ENCODE peak calls at places on chromosomes 5 and 9, in seven cellular contexts. One of them, this sample, is unnamed.

GRCh38 chr9:129398901-129399300 is 220.8 kb upstream of the IER5L start:
- DNase-seq in AG09309: no peak
- DNase-seq in WERI-Rb-1: no peak
- DNase-seq in activated CD8-positive, alpha-beta T cell treated with anti-CD3 and anti-CD28 coated beads for 36 hours: no peak
- DNase-seq in body of pancreas: no peak
- DNase-seq in AG04450: no peak
- DNase-seq in HCT116: no peak
- DNase-seq in this sample: no peak

GRCh38 chr5:89936576-89936975 is 473.0 kb downstream of the CETN3 start:
- DNase-seq in AG09309: no peak
- DNase-seq in WERI-Rb-1: no peak
- DNase-seq in activated CD8-positive, alpha-beta T cell treated with anti-CD3 and anti-CD28 coated beads for 36 hours: no peak
- DNase-seq in body of pancreas: no peak
- DNase-seq in AG04450: no peak
- DNase-seq in HCT116: no peak
- DNase-seq in this sample: no peak

GRCh38 chr9:15642369-15642962 is 89.6 kb downstream of the CCDC171 start:
- DNase-seq in AG09309: peak
- DNase-seq in WERI-Rb-1: no peak
- DNase-seq in activated CD8-positive, alpha-beta T cell treated with anti-CD3 and anti-CD28 coated beads for 36 hours: no peak
- DNase-seq in body of pancreas: no peak
- DNase-seq in AG04450: peak
- DNase-seq in HCT116: peak
- DNase-seq in this sample: peak

GRCh38 chr9:92600742-92601261 is 65.0 kb upstream of the ECM2 start:
- DNase-seq in AG09309: no peak
- DNase-seq in WERI-Rb-1: no peak
- DNase-seq in activated CD8-positive, alpha-beta T cell treated with anti-CD3 and anti-CD28 coated beads for 36 hours: no peak
- DNase-seq in body of pancreas: no peak
- DNase-seq in AG04450: peak
- DNase-seq in HCT116: no peak
- DNase-seq in this sample: no peak

GRCh38 chr9:21770877-21771560 is 31.4 kb upstream of the MTAP start:
- DNase-seq in AG09309: peak
- DNase-seq in WERI-Rb-1: no peak
- DNase-seq in activated CD8-positive, alpha-beta T cell treated with anti-CD3 and anti-CD28 coated beads for 36 hours: no peak
- DNase-seq in body of pancreas: no peak
- DNase-seq in AG04450: peak
- DNase-seq in HCT116: peak
- DNase-seq in this sample: no peak

GRCh38 chr5:119105971-119106370 is 35.1 kb downstream of the DMXL1 start:
- DNase-seq in AG09309: no peak
- DNase-seq in WERI-Rb-1: no peak
- DNase-seq in activated CD8-positive, alpha-beta T cell treated with anti-CD3 and anti-CD28 coated beads for 36 hours: no peak
- DNase-seq in body of pancreas: no peak
- DNase-seq in AG04450: no peak
- DNase-seq in HCT116: no peak
- DNase-seq in this sample: no peak

GRCh38 chr5:53334431-53334941 is 145.9 kb upstream of the FST start:
- DNase-seq in AG09309: peak
- DNase-seq in WERI-Rb-1: no peak
- DNase-seq in activated CD8-positive, alpha-beta T cell treated with anti-CD3 and anti-CD28 coated beads for 36 hours: no peak
- DNase-seq in body of pancreas: no peak
- DNase-seq in AG04450: peak
- DNase-seq in HCT116: no peak
- DNase-seq in this sample: no peak

GRCh38 chr9:13993482-13994267 is 320.3 kb downstream of the NFIB start:
- DNase-seq in AG09309: no peak
- DNase-seq in WERI-Rb-1: no peak
- DNase-seq in activated CD8-positive, alpha-beta T cell treated with anti-CD3 and anti-CD28 coated beads for 36 hours: no peak
- DNase-seq in body of pancreas: no peak
- DNase-seq in AG04450: no peak
- DNase-seq in HCT116: no peak
- DNase-seq in this sample: no peak

GRCh38 chr5:115494570-115495289 is 49.8 kb downstream of the FEM1C start:
- DNase-seq in AG09309: no peak
- DNase-seq in WERI-Rb-1: no peak
- DNase-seq in activated CD8-positive, alpha-beta T cell treated with anti-CD3 and anti-CD28 coated beads for 36 hours: no peak
- DNase-seq in body of pancreas: no peak
- DNase-seq in AG04450: no peak
- DNase-seq in HCT116: no peak
- DNase-seq in this sample: no peak

GRCh38 chr9:71767421-71768321 is 642 bp downstream of the CEMIP2 start:
- DNase-seq in AG09309: no peak
- DNase-seq in WERI-Rb-1: peak
- DNase-seq in activated CD8-positive, alpha-beta T cell treated with anti-CD3 and anti-CD28 coated beads for 36 hours: peak
- DNase-seq in body of pancreas: peak
- DNase-seq in AG04450: no peak
- DNase-seq in HCT116: no peak
- DNase-seq in this sample: no peak

GRCh38 chr9:7003876-7004275 is 246.1 kb downstream of the KDM4C start:
- DNase-seq in AG09309: no peak
- DNase-seq in WERI-Rb-1: no peak
- DNase-seq in activated CD8-positive, alpha-beta T cell treated with anti-CD3 and anti-CD28 coated beads for 36 hours: no peak
- DNase-seq in body of pancreas: no peak
- DNase-seq in AG04450: no peak
- DNase-seq in HCT116: no peak
- DNase-seq in this sample: no peak

GRCh38 chr9:123395276-123396006 is 39.4 kb downstream of the CRB2 start:
- DNase-seq in AG09309: no peak
- DNase-seq in WERI-Rb-1: no peak
- DNase-seq in activated CD8-positive, alpha-beta T cell treated with anti-CD3 and anti-CD28 coated beads for 36 hours: no peak
- DNase-seq in body of pancreas: no peak
- DNase-seq in AG04450: no peak
- DNase-seq in HCT116: no peak
- DNase-seq in this sample: no peak

GRCh38 chr5:56172225-56172624 is 60.9 kb downstream of the ANKRD55 start:
- DNase-seq in AG09309: peak
- DNase-seq in WERI-Rb-1: no peak
- DNase-seq in activated CD8-positive, alpha-beta T cell treated with anti-CD3 and anti-CD28 coated beads for 36 hours: no peak
- DNase-seq in body of pancreas: no peak
- DNase-seq in AG04450: no peak
- DNase-seq in HCT116: no peak
- DNase-seq in this sample: no peak

GRCh38 chr5:10454591-10455272 is 13.1 kb downstream of the ROPN1L start:
- DNase-seq in AG09309: no peak
- DNase-seq in WERI-Rb-1: no peak
- DNase-seq in activated CD8-positive, alpha-beta T cell treated with anti-CD3 and anti-CD28 coated beads for 36 hours: no peak
- DNase-seq in body of pancreas: no peak
- DNase-seq in AG04450: no peak
- DNase-seq in HCT116: no peak
- DNase-seq in this sample: no peak

GRCh38 chr5:72842816-72843215 is 26.4 kb downstream of the TNPO1 start:
- DNase-seq in AG09309: no peak
- DNase-seq in WERI-Rb-1: no peak
- DNase-seq in activated CD8-positive, alpha-beta T cell treated with anti-CD3 and anti-CD28 coated beads for 36 hours: peak
- DNase-seq in body of pancreas: no peak
- DNase-seq in AG04450: no peak
- DNase-seq in HCT116: peak
- DNase-seq in this sample: no peak

GRCh38 chr9:34996181-34996904 is 6.8 kb downstream of the DNAJB5 start:
- DNase-seq in AG09309: no peak
- DNase-seq in WERI-Rb-1: no peak
- DNase-seq in activated CD8-positive, alpha-beta T cell treated with anti-CD3 and anti-CD28 coated beads for 36 hours: no peak
- DNase-seq in body of pancreas: no peak
- DNase-seq in AG04450: no peak
- DNase-seq in HCT116: no peak
- DNase-seq in this sample: no peak

GRCh38 chr5:149036168-149036567 is 26.7 kb downstream of the SH3TC2 start:
- DNase-seq in AG09309: no peak
- DNase-seq in WERI-Rb-1: no peak
- DNase-seq in activated CD8-positive, alpha-beta T cell treated with anti-CD3 and anti-CD28 coated beads for 36 hours: peak
- DNase-seq in body of pancreas: no peak
- DNase-seq in AG04450: no peak
- DNase-seq in HCT116: no peak
- DNase-seq in this sample: no peak

GRCh38 chr5:149038336-149039075 is 24.4 kb downstream of the SH3TC2 start:
- DNase-seq in AG09309: no peak
- DNase-seq in WERI-Rb-1: no peak
- DNase-seq in activated CD8-positive, alpha-beta T cell treated with anti-CD3 and anti-CD28 coated beads for 36 hours: no peak
- DNase-seq in body of pancreas: no peak
- DNase-seq in AG04450: no peak
- DNase-seq in HCT116: no peak
- DNase-seq in this sample: no peak

GRCh38 chr5:149036970-149037369 is 25.9 kb downstream of the SH3TC2 start:
- DNase-seq in AG09309: no peak
- DNase-seq in WERI-Rb-1: no peak
- DNase-seq in activated CD8-positive, alpha-beta T cell treated with anti-CD3 and anti-CD28 coated beads for 36 hours: peak
- DNase-seq in body of pancreas: no peak
- DNase-seq in AG04450: no peak
- DNase-seq in HCT116: no peak
- DNase-seq in this sample: no peak

GRCh38 chr5:149037819-149038218 is 25.0 kb downstream of the SH3TC2 start:
- DNase-seq in AG09309: no peak
- DNase-seq in WERI-Rb-1: no peak
- DNase-seq in activated CD8-positive, alpha-beta T cell treated with anti-CD3 and anti-CD28 coated beads for 36 hours: peak
- DNase-seq in body of pancreas: no peak
- DNase-seq in AG04450: no peak
- DNase-seq in HCT116: no peak
- DNase-seq in this sample: no peak

GRCh38 chr5:149035282-149035882 is 27.5 kb downstream of the SH3TC2 start:
- DNase-seq in AG09309: peak
- DNase-seq in WERI-Rb-1: peak
- DNase-seq in activated CD8-positive, alpha-beta T cell treated with anti-CD3 and anti-CD28 coated beads for 36 hours: peak
- DNase-seq in body of pancreas: peak
- DNase-seq in AG04450: peak
- DNase-seq in HCT116: peak
- DNase-seq in this sample: peak
- TF ChIP-seq CTCF in AG09309: peak
- TF ChIP-seq CTCF in WERI-Rb-1: peak
- TF ChIP-seq CTCF in activated CD8-positive, alpha-beta T cell treated with anti-CD3 and anti-CD28 coated beads for 36 hours: peak
- TF ChIP-seq CTCF in body of pancreas: peak
- TF ChIP-seq CTCF in AG04450: peak
- TF ChIP-seq CTCF in HCT116: peak
- TF ChIP-seq CTCF in this sample: peak

GRCh38 chr5:34539183-34539582 is 116.9 kb upstream of the RAI14 start:
- DNase-seq in AG09309: no peak
- DNase-seq in WERI-Rb-1: no peak
- DNase-seq in activated CD8-positive, alpha-beta T cell treated with anti-CD3 and anti-CD28 coated beads for 36 hours: no peak
- DNase-seq in body of pancreas: no peak
- DNase-seq in AG04450: no peak
- DNase-seq in HCT116: no peak
- DNase-seq in this sample: no peak

GRCh38 chr5:34536699-34537098 is 119.4 kb upstream of the RAI14 start:
- DNase-seq in AG09309: no peak
- DNase-seq in WERI-Rb-1: no peak
- DNase-seq in activated CD8-positive, alpha-beta T cell treated with anti-CD3 and anti-CD28 coated beads for 36 hours: no peak
- DNase-seq in body of pancreas: no peak
- DNase-seq in AG04450: no peak
- DNase-seq in HCT116: no peak
- DNase-seq in this sample: no peak

GRCh38 chr5:34535944-34536628 is 120.0 kb upstream of the RAI14 start:
- DNase-seq in AG09309: no peak
- DNase-seq in WERI-Rb-1: no peak
- DNase-seq in activated CD8-positive, alpha-beta T cell treated with anti-CD3 and anti-CD28 coated beads for 36 hours: peak
- DNase-seq in body of pancreas: no peak
- DNase-seq in AG04450: no peak
- DNase-seq in HCT116: no peak
- DNase-seq in this sample: no peak

GRCh38 chr5:34535433-34535832 is 120.7 kb upstream of the RAI14 start:
- DNase-seq in AG09309: no peak
- DNase-seq in WERI-Rb-1: no peak
- DNase-seq in activated CD8-positive, alpha-beta T cell treated with anti-CD3 and anti-CD28 coated beads for 36 hours: no peak
- DNase-seq in body of pancreas: no peak
- DNase-seq in AG04450: no peak
- DNase-seq in HCT116: no peak
- DNase-seq in this sample: no peak

DNA sequence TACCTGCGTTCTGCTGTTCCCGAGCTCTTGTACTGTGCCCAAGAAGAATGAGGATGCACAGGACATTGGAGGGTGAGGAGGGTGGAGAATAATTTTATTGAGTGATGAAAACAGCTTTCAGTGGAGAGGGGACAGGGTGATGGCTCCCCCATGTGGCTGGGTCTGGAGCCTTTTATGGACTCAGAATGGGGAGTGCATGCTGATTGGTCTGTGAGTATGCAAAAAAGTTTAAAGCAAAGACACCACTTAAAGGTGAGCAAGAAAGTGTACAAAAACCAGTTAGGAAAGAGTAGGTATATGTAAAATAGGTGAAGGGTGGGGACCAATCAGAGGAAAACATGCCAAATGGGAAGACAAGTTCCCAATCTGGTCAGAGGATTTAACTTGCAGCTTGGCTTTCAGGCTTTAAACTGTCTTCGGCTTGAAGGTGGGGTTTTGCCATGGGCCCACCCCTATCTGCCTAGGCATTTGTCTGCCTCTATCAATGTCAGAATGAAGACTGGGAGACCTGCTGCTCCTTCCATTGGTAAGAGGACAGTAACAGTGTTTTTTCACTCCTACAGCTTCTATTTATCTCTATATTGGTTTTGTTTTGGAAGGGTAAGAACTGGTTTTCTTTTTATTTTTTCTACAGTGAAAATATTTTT is 118.0 kb upstream of the RAI14 start:
- DNase-seq in AG09309: no peak
- DNase-seq in WERI-Rb-1: no peak
- DNase-seq in activated CD8-positive, alpha-beta T cell treated with anti-CD3 and anti-CD28 coated beads for 36 hours: no peak
- DNase-seq in body of pancreas: peak
- DNase-seq in AG04450: no peak
- DNase-seq in HCT116: no peak
- DNase-seq in this sample: no peak
- TF ChIP-seq CTCF in AG09309: peak
- TF ChIP-seq CTCF in WERI-Rb-1: peak
- TF ChIP-seq CTCF in activated CD8-positive, alpha-beta T cell treated with anti-CD3 and anti-CD28 coated beads for 36 hours: no peak
- TF ChIP-seq CTCF in body of pancreas: no peak
- TF ChIP-seq CTCF in AG04450: peak
- TF ChIP-seq CTCF in HCT116: peak
- TF ChIP-seq CTCF in this sample: peak

DNA sequence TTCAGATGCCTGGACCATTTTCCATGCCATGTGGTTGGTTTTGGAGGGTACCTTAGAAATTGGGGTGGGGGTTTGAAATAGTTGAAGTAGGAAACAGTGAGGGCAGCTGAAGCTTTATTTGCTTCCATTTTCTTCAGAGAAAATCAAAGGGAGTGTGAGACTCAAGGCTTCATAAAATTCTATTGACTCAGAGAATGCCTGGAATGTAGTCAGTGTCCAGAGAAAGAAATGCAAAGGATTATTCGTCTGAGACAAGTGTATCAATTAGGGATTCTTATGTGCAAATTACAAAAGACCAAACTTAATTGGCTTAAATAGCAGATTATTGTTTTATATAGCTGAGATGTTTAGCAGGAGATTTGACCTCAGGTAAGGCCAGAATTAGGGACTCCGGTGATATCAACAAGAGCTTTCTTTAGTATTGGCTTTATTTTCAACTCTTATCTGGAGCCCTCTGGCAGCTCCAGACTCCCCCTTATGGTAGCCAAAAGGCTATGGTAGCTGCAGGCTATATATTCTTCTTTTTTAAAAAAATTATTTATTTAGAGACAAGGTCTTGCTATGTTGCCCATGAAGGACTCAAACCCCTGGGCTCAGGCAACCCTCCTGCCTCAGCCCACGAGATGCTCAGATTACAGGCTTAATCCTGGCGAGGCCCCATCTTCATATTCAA is 38.9 kb downstream of the PTTG1 start:
- DNase-seq in AG09309: no peak
- DNase-seq in WERI-Rb-1: no peak
- DNase-seq in activated CD8-positive, alpha-beta T cell treated with anti-CD3 and anti-CD28 coated beads for 36 hours: no peak
- DNase-seq in body of pancreas: no peak
- DNase-seq in AG04450: no peak
- DNase-seq in HCT116: no peak
- DNase-seq in this sample: no peak
- TF ChIP-seq CTCF in AG09309: peak
- TF ChIP-seq CTCF in WERI-Rb-1: no peak
- TF ChIP-seq CTCF in activated CD8-positive, alpha-beta T cell treated with anti-CD3 and anti-CD28 coated beads for 36 hours: peak
- TF ChIP-seq CTCF in body of pancreas: no peak
- TF ChIP-seq CTCF in AG04450: peak
- TF ChIP-seq CTCF in HCT116: peak
- TF ChIP-seq CTCF in this sample: no peak

GRCh38 chr5:155471027-155471426 is 457.5 kb downstream of the KIF4B start:
- DNase-seq in AG09309: no peak
- DNase-seq in WERI-Rb-1: peak
- DNase-seq in activated CD8-positive, alpha-beta T cell treated with anti-CD3 and anti-CD28 coated beads for 36 hours: no peak
- DNase-seq in body of pancreas: no peak
- DNase-seq in AG04450: no peak
- DNase-seq in HCT116: no peak
- DNase-seq in this sample: no peak
- TF ChIP-seq CTCF in AG09309: no peak
- TF ChIP-seq CTCF in WERI-Rb-1: no peak
- TF ChIP-seq CTCF in activated CD8-positive, alpha-beta T cell treated with anti-CD3 and anti-CD28 coated beads for 36 hours: no peak
- TF ChIP-seq CTCF in body of pancreas: no peak
- TF ChIP-seq CTCF in AG04450: no peak
- TF ChIP-seq CTCF in HCT116: no peak
- TF ChIP-seq CTCF in this sample: no peak